ENCODE peak calls at places on chromosomes 16 and 17, in six cellular contexts. One of them, this sample, is unnamed. For H3K9me3, the result is how much of the 10 kb centered on the place peaks cover.

GRCh38 chr17:3964203-3965122 is at the start of gene ATP2A3:
- DNase-seq in HCT116: no peak
- DNase-seq in esophagus squamous epithelium: no peak
- DNase-seq in tibial artery: no peak
- DNase-seq in H9: no peak
- DNase-seq in colonic mucosa: peak
- DNase-seq in this sample: no peak

GRCh38 chr16:57106767-57107166 is 14.4 kb downstream of the CPNE2 start:
- DNase-seq in HCT116: no peak
- DNase-seq in esophagus squamous epithelium: no peak
- DNase-seq in tibial artery: no peak
- DNase-seq in H9: no peak
- DNase-seq in colonic mucosa: no peak
- DNase-seq in this sample: no peak

GRCh38 chr16:54677551-54677950 is 253.1 kb upstream of the IRX5 start:
- DNase-seq in HCT116: no peak
- DNase-seq in esophagus squamous epithelium: no peak
- DNase-seq in tibial artery: no peak
- DNase-seq in H9: no peak
- DNase-seq in colonic mucosa: no peak
- DNase-seq in this sample: no peak

GRCh38 chr16:2039286-2040030 is 8.2 kb downstream of the NTHL1 start:
- DNase-seq in HCT116: no peak
- DNase-seq in esophagus squamous epithelium: no peak
- DNase-seq in tibial artery: peak
- DNase-seq in H9: no peak
- DNase-seq in colonic mucosa: peak
- DNase-seq in this sample: peak

GRCh38 chr17:79090503-79091372 is 16.1 kb downstream of the ENGASE start:
- DNase-seq in HCT116: no peak
- DNase-seq in esophagus squamous epithelium: no peak
- DNase-seq in tibial artery: no peak
- DNase-seq in H9: peak
- DNase-seq in colonic mucosa: no peak
- DNase-seq in this sample: no peak

GRCh38 chr17:10171057-10171456 is 27.3 kb downstream of the GAS7 start:
- DNase-seq in HCT116: no peak
- DNase-seq in esophagus squamous epithelium: no peak
- DNase-seq in tibial artery: peak
- DNase-seq in H9: no peak
- DNase-seq in colonic mucosa: no peak
- DNase-seq in this sample: peak

GRCh38 chr16:86618431-86619262 is 40.3 kb downstream of the FOXL1 start:
- DNase-seq in HCT116: no peak
- DNase-seq in esophagus squamous epithelium: no peak
- DNase-seq in tibial artery: no peak
- DNase-seq in H9: no peak
- DNase-seq in colonic mucosa: no peak
- DNase-seq in this sample: no peak

GRCh38 chr16:87412996-87413421 is 20.9 kb downstream of the MAP1LC3B start:
- DNase-seq in HCT116: no peak
- DNase-seq in esophagus squamous epithelium: no peak
- DNase-seq in tibial artery: peak
- DNase-seq in H9: no peak
- DNase-seq in colonic mucosa: no peak
- DNase-seq in this sample: no peak

GRCh38 chr16:84065536-84066132 is 23.0 kb upstream of the SLC38A8 start:
- DNase-seq in HCT116: peak
- DNase-seq in esophagus squamous epithelium: no peak
- DNase-seq in tibial artery: no peak
- DNase-seq in H9: peak
- DNase-seq in colonic mucosa: peak
- DNase-seq in this sample: peak

GRCh38 chr16:84730406-84731106 is 30.8 kb downstream of the USP10 start:
- DNase-seq in HCT116: peak
- DNase-seq in esophagus squamous epithelium: no peak
- DNase-seq in tibial artery: peak
- DNase-seq in H9: no peak
- DNase-seq in colonic mucosa: peak
- DNase-seq in this sample: peak

GRCh38 chr17:28398280-28398981 is 7.6 kb downstream of the SLC46A1 start:
- DNase-seq in HCT116: no peak
- DNase-seq in esophagus squamous epithelium: no peak
- DNase-seq in tibial artery: no peak
- DNase-seq in H9: no peak
- DNase-seq in colonic mucosa: no peak
- DNase-seq in this sample: no peak

GRCh38 chr17:78128616-78129384 is at the start of gene TMC6:
- DNase-seq in HCT116: peak
- DNase-seq in esophagus squamous epithelium: no peak
- DNase-seq in tibial artery: no peak
- DNase-seq in H9: peak
- DNase-seq in colonic mucosa: peak
- DNase-seq in this sample: no peak

GRCh38 chr17:65013613-65014391 is 42.7 kb downstream of the GNA13 start:
- DNase-seq in HCT116: peak
- DNase-seq in esophagus squamous epithelium: no peak
- DNase-seq in tibial artery: no peak
- DNase-seq in H9: no peak
- DNase-seq in colonic mucosa: no peak
- DNase-seq in this sample: no peak

GRCh38 chr17:79612468-79613194 is 1.8 kb upstream of the RBFOX3 start:
- DNase-seq in HCT116: peak
- DNase-seq in esophagus squamous epithelium: no peak
- DNase-seq in tibial artery: no peak
- DNase-seq in H9: peak
- DNase-seq in colonic mucosa: peak
- DNase-seq in this sample: no peak

GRCh38 chr16:2959206-2959605 is 4.9 kb upstream of the KREMEN2 start:
- DNase-seq in HCT116: no peak
- DNase-seq in esophagus squamous epithelium: no peak
- DNase-seq in tibial artery: no peak
- DNase-seq in H9: peak
- DNase-seq in colonic mucosa: no peak
- DNase-seq in this sample: no peak

GRCh38 chr17:49690256-49690655 is 12.4 kb upstream of the SPOP start:
- DNase-seq in HCT116: no peak
- DNase-seq in esophagus squamous epithelium: no peak
- DNase-seq in tibial artery: no peak
- DNase-seq in H9: no peak
- DNase-seq in colonic mucosa: no peak
- DNase-seq in this sample: no peak

GRCh38 chr17:17693955-17694228 is 12.6 kb downstream of the RAI1 start:
- DNase-seq in HCT116: no peak
- DNase-seq in esophagus squamous epithelium: no peak
- DNase-seq in tibial artery: no peak
- DNase-seq in H9: peak
- DNase-seq in colonic mucosa: no peak
- DNase-seq in this sample: no peak

GRCh38 chr17:15456486-15456885 is 10.9 kb downstream of the CDRT4 start:
- DNase-seq in HCT116: no peak
- DNase-seq in esophagus squamous epithelium: no peak
- DNase-seq in tibial artery: peak
- DNase-seq in H9: no peak
- DNase-seq in colonic mucosa: no peak
- DNase-seq in this sample: peak

GRCh38 chr17:27242951-27243350 is 51.0 kb upstream of the WSB1 start:
- DNase-seq in HCT116: no peak
- DNase-seq in esophagus squamous epithelium: no peak
- DNase-seq in tibial artery: no peak
- DNase-seq in H9: no peak
- DNase-seq in colonic mucosa: no peak
- DNase-seq in this sample: no peak

GRCh38 chr16:82629441-82630027 is 2.8 kb downstream of the CDH13 start:
- DNase-seq in HCT116: no peak
- DNase-seq in esophagus squamous epithelium: no peak
- DNase-seq in tibial artery: no peak
- DNase-seq in H9: no peak
- DNase-seq in colonic mucosa: no peak
- DNase-seq in this sample: no peak

GRCh38 chr17:48727415-48728175 is 955 bp downstream of the HOXB13 start:
- DNase-seq in HCT116: no peak
- DNase-seq in esophagus squamous epithelium: no peak
- DNase-seq in tibial artery: no peak
- DNase-seq in H9: no peak
- DNase-seq in colonic mucosa: peak
- DNase-seq in this sample: no peak

GRCh38 chr16:5062051-5062450 is 3.7 kb downstream of the C16orf89 start:
- DNase-seq in HCT116: no peak
- DNase-seq in esophagus squamous epithelium: no peak
- DNase-seq in tibial artery: no peak
- DNase-seq in H9: no peak
- DNase-seq in colonic mucosa: no peak
- DNase-seq in this sample: no peak

GRCh38 chr16:80540516-80541305 is at the start of gene DYNLRB2:
- DNase-seq in HCT116: no peak
- DNase-seq in esophagus squamous epithelium: peak
- DNase-seq in tibial artery: peak
- DNase-seq in H9: peak
- DNase-seq in colonic mucosa: peak
- DNase-seq in this sample: peak
- TF ChIP-seq CTCF in HCT116: no peak
- TF ChIP-seq CTCF in esophagus squamous epithelium: no peak
- TF ChIP-seq CTCF in tibial artery: no peak
- TF ChIP-seq CTCF in H9: no peak
- TF ChIP-seq CTCF in colonic mucosa: no peak
- TF ChIP-seq CTCF in this sample: no peak

DNA sequence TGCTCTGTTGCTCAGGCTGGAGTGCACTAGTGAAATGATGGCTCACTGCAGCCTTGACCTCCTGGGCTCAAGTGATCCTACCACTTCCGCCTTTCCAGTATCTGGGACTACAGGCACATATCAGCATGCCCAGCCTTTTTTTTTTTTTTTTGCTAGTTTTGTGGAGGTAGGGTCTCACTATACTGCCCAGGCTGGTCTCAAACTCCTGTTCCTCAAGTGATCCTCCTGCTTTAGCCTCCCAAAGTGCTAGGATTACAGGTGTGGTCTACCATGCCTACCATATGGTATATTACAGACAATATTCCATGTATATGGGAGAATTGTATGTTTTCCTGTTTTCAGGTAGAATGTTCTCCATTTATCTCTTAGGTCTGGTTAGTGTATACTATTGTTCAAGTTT is 12.3 kb upstream of the ATF7IP2 start:
- DNase-seq in HCT116: no peak
- DNase-seq in esophagus squamous epithelium: no peak
- DNase-seq in tibial artery: no peak
- DNase-seq in H9: no peak
- DNase-seq in colonic mucosa: no peak
- DNase-seq in this sample: no peak
- H3K9me3 ChIP-seq in HCT116: under half
- H3K9me3 ChIP-seq in esophagus squamous epithelium: under half
- H3K9me3 ChIP-seq in tibial artery: under half
- H3K9me3 ChIP-seq in H9: under half
- H3K9me3 ChIP-seq in colonic mucosa: under half
- H3K9me3 ChIP-seq in this sample: under half

GRCh38 chr16:15466886-15467781 is 32.7 kb downstream of the BMERB1 start:
- DNase-seq in HCT116: no peak
- DNase-seq in esophagus squamous epithelium: no peak
- DNase-seq in tibial artery: no peak
- DNase-seq in H9: no peak
- DNase-seq in colonic mucosa: no peak
- DNase-seq in this sample: no peak
- TF ChIP-seq CTCF in HCT116: peak
- TF ChIP-seq CTCF in esophagus squamous epithelium: peak
- TF ChIP-seq CTCF in tibial artery: peak
- TF ChIP-seq CTCF in H9: no peak
- TF ChIP-seq CTCF in colonic mucosa: no peak
- TF ChIP-seq CTCF in this sample: no peak

DNA sequence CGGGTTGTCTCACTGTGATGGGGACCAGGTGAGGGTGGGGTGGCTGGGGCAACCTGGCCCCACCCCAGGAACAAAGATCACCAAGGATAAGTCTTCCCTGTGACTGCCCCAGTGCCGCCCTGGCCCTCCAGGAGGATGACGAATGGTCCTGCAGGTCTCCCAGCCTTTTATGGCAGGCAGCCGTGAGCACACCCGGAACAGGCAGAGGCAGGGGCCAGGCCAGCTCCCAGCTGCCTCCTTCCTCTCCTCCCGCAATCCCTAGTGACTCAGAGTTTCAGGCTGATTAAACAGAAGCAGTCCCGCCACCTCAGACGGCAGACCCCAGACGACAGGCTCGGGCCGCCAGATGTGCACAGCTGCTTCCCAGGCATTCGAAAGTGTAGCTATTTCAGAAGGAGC is 13.3 kb downstream of the JUP start:
- DNase-seq in HCT116: peak
- DNase-seq in esophagus squamous epithelium: no peak
- DNase-seq in tibial artery: no peak
- DNase-seq in H9: peak
- DNase-seq in colonic mucosa: peak
- DNase-seq in this sample: peak
- H3K9me3 ChIP-seq in HCT116: under half
- H3K9me3 ChIP-seq in esophagus squamous epithelium: under half
- H3K9me3 ChIP-seq in tibial artery: under half
- H3K9me3 ChIP-seq in H9: under half
- H3K9me3 ChIP-seq in colonic mucosa: under half
- H3K9me3 ChIP-seq in this sample: under half

GRCh38 chr17:37791434-37791833 is 46.6 kb upstream of the HNF1B start:
- DNase-seq in HCT116: no peak
- DNase-seq in esophagus squamous epithelium: no peak
- DNase-seq in tibial artery: no peak
- DNase-seq in H9: peak
- DNase-seq in colonic mucosa: peak
- DNase-seq in this sample: no peak
- TF ChIP-seq CTCF in HCT116: peak
- TF ChIP-seq CTCF in esophagus squamous epithelium: peak
- TF ChIP-seq CTCF in tibial artery: no peak
- TF ChIP-seq CTCF in H9: peak
- TF ChIP-seq CTCF in colonic mucosa: peak
- TF ChIP-seq CTCF in this sample: no peak

GRCh38 chr17:22251493-22251892 is 559.2 kb downstream of the KCNJ18 start:
- DNase-seq in HCT116: no peak
- DNase-seq in esophagus squamous epithelium: no peak
- DNase-seq in tibial artery: no peak
- DNase-seq in H9: no peak
- DNase-seq in colonic mucosa: no peak
- DNase-seq in this sample: no peak
- H3K9me3 ChIP-seq in HCT116: under half
- H3K9me3 ChIP-seq in esophagus squamous epithelium: under half
- H3K9me3 ChIP-seq in tibial artery: under half
- H3K9me3 ChIP-seq in H9: under half
- H3K9me3 ChIP-seq in colonic mucosa: under half
- H3K9me3 ChIP-seq in this sample: under half

DNA sequence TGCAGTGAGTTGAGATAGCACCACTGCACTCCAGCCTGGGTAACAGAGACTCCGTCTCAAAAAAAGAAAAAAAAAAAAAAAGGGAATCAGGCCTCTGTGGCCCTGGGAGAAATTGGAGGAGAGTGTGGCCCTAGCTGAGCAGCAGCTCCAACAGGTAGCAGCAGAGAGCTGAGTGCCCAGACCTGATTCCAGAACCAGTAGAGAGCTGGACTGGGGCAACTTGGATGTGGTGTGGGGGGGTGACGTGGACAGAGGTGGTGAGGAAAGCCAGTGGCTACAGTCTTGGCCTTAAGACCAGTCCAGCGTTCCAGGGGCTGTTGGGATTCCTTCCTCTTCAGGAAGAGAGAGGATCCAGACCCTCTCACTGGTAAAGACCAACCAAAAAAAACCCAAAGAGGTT is 1.7 kb downstream of the HSPB9 start:
- DNase-seq in HCT116: no peak
- DNase-seq in esophagus squamous epithelium: no peak
- DNase-seq in tibial artery: no peak
- DNase-seq in H9: no peak
- DNase-seq in colonic mucosa: no peak
- DNase-seq in this sample: no peak
- TF ChIP-seq CTCF in HCT116: no peak
- TF ChIP-seq CTCF in esophagus squamous epithelium: no peak
- TF ChIP-seq CTCF in tibial artery: no peak
- TF ChIP-seq CTCF in H9: no peak
- TF ChIP-seq CTCF in colonic mucosa: no peak
- TF ChIP-seq CTCF in this sample: no peak

GRCh38 chr17:22265807-22266206 is 573.5 kb downstream of the KCNJ18 start:
- DNase-seq in HCT116: no peak
- DNase-seq in esophagus squamous epithelium: no peak
- DNase-seq in tibial artery: no peak
- DNase-seq in H9: peak
- DNase-seq in colonic mucosa: no peak
- DNase-seq in this sample: no peak
- H3K9me3 ChIP-seq in HCT116: under half
- H3K9me3 ChIP-seq in esophagus squamous epithelium: under half
- H3K9me3 ChIP-seq in tibial artery: under half
- H3K9me3 ChIP-seq in H9: half or more
- H3K9me3 ChIP-seq in colonic mucosa: under half
- H3K9me3 ChIP-seq in this sample: under half